ENCODE peak calls at places on chromosome 21, in four cellular contexts. P, V, W and Q are unnamed samples.

GRCh38 chr21:39348040-39348354 is 891 bp downstream of the HMGN1 start:
- DNase-seq in V (no peak), W (no peak), P (no peak), Q (no peak)

GRCh38 chr21:46125846-46126301 is 28.0 kb downstream of the COL6A2 start:
- DNase-seq in P (no peak), V (no peak), W (peak; percentile 52), Q (no peak)

GRCh38 chr21:32256873-32257620 is 21.8 kb downstream of the MIS18A start:
- DNase-seq in W (no peak), V (peak; percentile 88), P (no peak), Q (no peak)

GRCh38 chr21:31133243-31133830 is 95.1 kb upstream of the KRTAP19-8 start:
- DNase-seq in W (no peak), V (no peak), P (no peak), Q (no peak)

GRCh38 chr21:31157756-31158155 is 119.5 kb upstream of the KRTAP19-8 start:
- DNase-seq in W (no peak), V (no peak), P (no peak), Q (no peak)

GRCh38 chr21:38322551-38322950 is 65.8 kb downstream of the KCNJ15 start:
- DNase-seq in P (no peak), V (no peak), W (no peak), Q (no peak)

GRCh38 chr21:28100366-28100765 is 892.3 kb downstream of the LTN1 start:
- DNase-seq in P (no peak), W (no peak), V (no peak), Q (no peak)

GRCh38 chr21:25717491-25718139 is 17.1 kb downstream of the ATP5PF start:
- DNase-seq in V (no peak), W (no peak), P (no peak), Q (no peak)

GRCh38 chr21:42417533-42417932 is 13.8 kb downstream of the UBASH3A start:
- DNase-seq in V (no peak), P (no peak), W (no peak), Q (no peak)

GRCh38 chr21:41956926-41957729 is 3.3 kb upstream of the C2CD2 start:
- DNase-seq in V (no peak), W (peak; percentile 54), P (no peak), Q (no peak)

GRCh38 chr21:26795866-26796329 is 49.3 kb downstream of the ADAMTS1 start:
- DNase-seq in P (no peak), V (no peak), W (no peak), Q (peak; percentile 40)

GRCh38 chr21:46457801-46458314 is 833 bp upstream of the DIP2A start:
- DNase-seq in V (no peak), P (no peak), W (peak; percentile 78), Q (no peak)